ENCODE peak calls at places on chromosomes 11 and 22, in eight cellular contexts. Y is progenitor cell of endocrine pancreas, Z is nephron progenitor cell, V is NB4, U is psoas muscle, T is thyroid gland, E is GM23338, X is neural progenitor cell. Q is an unnamed sample.

GRCh38 chr22:17077255-17077654 is 7.5 kb upstream of the IL17RA start:
- DNase-seq in Y (no peak), Z (no peak), V (no peak), U (no peak), T (no peak), E (no peak), X (no peak), Q (no peak)

GRCh38 chr11:77215106-77215505 is 86.4 kb downstream of the GDPD4 start:
- DNase-seq in Y (no peak), Z (no peak), V (no peak), U (no peak), T (no peak), E (no peak), X (no peak), Q (no peak)

GRCh38 chr11:121930004-121930965 is 185.7 kb downstream of the BLID start:
- DNase-seq in Y (no peak), Z (peak; percentile 25), V (no peak), U (no peak), T (peak; percentile 22), E (peak; percentile 12), X (peak; percentile 4), Q (no peak)

GRCh38 chr11:35662061-35662648 is 420 bp upstream of the TRIM44 start:
- DNase-seq in Y (no peak), Z (no peak), V (no peak), U (no peak), T (peak; percentile 3), E (no peak), X (no peak), Q (no peak)

GRCh38 chr11:46006418-46007070 is 84.1 kb downstream of the LARGE2 start:
- DNase-seq in Y (no peak), Z (peak; percentile 15), V (peak; percentile 76), U (no peak), T (peak; percentile 16), E (peak; percentile 93), X (peak; percentile 81), Q (no peak)

GRCh38 chr11:57463596-57464342 is 3.4 kb downstream of the RTN4RL2 start:
- DNase-seq in Y (no peak), Z (peak; percentile 47), V (no peak), U (no peak), T (no peak), E (no peak), X (peak; percentile 37), Q (no peak)

GRCh38 chr11:86459682-86460460 is 85.2 kb downstream of the CCDC81 start:
- DNase-seq in Y (no peak), Z (no peak), V (no peak), U (no peak), T (peak; percentile 97), E (peak; percentile 8), X (no peak), Q (peak; percentile 55)

GRCh38 chr11:121435796-121436511 is 16.2 kb upstream of the SORL1 start:
- DNase-seq in Y (no peak), Z (no peak), V (peak; percentile 89), U (no peak), T (peak; percentile 19), E (no peak), X (peak; percentile 70), Q (no peak)

GRCh38 chr11:16603890-16604783 is 134.3 kb upstream of the C11orf58 start:
- DNase-seq in Y (no peak), Z (peak; percentile 60), V (no peak), U (peak; percentile 88), T (peak; percentile 70), E (peak; percentile 62), X (peak; percentile 64), Q (no peak)

GRCh38 chr22:25567305-25567704 is 2.8 kb downstream of the GRK3 start:
- DNase-seq in Y (no peak), Z (no peak), V (no peak), U (no peak), T (no peak), E (no peak), X (no peak), Q (no peak)
- TF ChIP-seq CTCF in Y (no peak), Z (no peak), V (no peak), U (no peak), T (no peak), E (peak; percentile 25), X (no peak), Q (no peak)

DNA sequence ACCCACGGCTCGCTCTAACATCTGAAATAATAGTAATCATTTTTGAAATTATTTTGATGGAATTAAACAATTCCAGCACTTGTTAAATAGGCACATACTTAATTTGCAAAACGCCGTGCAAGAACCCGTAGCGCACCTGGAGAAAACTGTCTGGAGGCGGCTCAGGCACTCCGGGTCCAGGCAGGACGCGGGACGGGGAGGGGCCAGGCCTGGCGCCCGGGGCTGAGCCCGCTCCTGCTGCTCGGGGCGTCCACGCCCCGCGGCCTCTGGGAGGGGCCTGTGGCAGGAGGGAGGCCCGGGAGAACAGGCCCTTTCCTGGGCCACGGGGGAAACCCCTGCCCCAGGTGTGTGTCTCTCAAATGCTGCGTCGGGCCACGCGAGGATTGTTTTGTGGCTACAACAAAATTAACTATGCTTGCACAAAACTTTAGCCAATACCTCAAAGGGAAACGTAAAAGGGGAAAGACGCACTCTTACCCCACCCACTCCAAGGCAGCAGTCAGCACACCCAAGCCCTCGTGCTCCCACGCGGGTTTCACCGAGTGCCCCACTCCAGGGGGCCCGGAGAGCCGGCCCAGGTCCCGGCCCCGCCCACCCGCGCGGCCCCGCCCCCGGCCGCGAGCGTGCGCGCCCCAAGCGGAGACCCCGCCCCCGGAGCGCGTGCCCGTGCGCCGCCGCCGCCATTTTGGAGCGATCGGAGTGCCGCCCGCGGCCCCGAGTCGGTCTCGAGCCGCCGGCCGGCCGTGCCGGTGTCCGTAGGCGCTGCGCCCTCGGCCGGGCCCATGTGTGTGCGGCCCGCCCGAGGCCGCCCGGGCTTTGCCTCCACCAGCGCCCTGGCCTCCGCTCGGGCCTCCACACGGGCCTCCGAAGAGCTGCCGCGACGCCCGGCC is at the start of gene PPP6R2:
- DNase-seq in Y (peak; percentile 78), Z (peak; percentile 92), V (peak; percentile 76), U (peak; percentile 91), T (peak; percentile 81), E (peak; percentile 83), X (peak; percentile 93), Q (peak; percentile 71)
- TF ChIP-seq CTCF in Y (no peak), Z (peak; percentile 13), V (no peak), U (no peak), T (no peak), E (no peak), X (no peak), Q (no peak)

GRCh38 chr22:22769434-22770279 is 118.0 kb upstream of the IGLL5 start:
- DNase-seq in Y (no peak), Z (no peak), V (no peak), U (no peak), T (no peak), E (no peak), X (peak; percentile 8), Q (no peak)

GRCh38 chr22:22770280-22770871 is 117.2 kb upstream of the IGLL5 start:
- DNase-seq in Y (peak; percentile 68), Z (peak; percentile 81), V (peak; percentile 43), U (no peak), T (peak; percentile 60), E (peak; percentile 80), X (peak; percentile 68), Q (peak; percentile 41)

GRCh38 chr22:22768885-22769284 is 118.7 kb upstream of the IGLL5 start:
- DNase-seq in Y (no peak), Z (no peak), V (no peak), U (no peak), T (no peak), E (no peak), X (no peak), Q (no peak)

GRCh38 chr22:22770881-22771280 is 116.7 kb upstream of the IGLL5 start:
- DNase-seq in Y (no peak), Z (no peak), V (no peak), U (no peak), T (no peak), E (no peak), X (no peak), Q (no peak)

DNA sequence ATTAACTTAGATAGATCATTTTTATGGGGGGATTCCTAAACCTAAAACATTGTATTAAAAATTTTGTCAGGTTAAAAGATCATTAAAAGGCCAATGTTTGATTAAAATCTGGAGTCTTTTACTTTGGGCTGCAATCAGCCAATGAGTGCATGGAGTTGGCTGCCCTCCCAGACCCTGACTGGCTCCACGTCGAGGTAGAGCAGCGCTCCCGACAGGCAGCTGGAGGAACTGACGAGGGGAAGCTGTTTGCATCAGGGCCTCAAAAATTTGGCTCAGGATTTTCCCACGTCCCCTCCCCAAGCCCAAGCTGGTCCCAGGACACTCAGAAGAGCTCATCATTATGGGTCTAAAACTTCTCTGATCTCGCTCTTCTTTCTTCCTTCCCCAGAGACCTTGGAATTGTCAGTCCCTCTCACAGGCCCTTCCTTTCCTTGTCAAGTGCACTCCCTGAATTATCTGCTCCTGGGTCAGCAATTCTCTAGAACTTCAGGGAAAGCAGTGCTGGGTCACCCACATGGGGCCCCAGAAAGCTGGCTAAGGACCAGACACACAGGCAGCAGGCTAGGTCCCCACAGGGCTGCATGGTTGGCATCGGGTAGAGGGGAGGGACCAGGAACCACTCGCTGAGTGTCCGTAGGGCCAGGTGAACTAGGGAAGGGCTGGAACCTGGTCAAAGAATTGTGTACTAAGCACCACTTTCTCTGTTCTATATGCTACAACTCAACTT is 119.6 kb upstream of the IGLL5 start:
- DNase-seq in Y (no peak), Z (no peak), V (no peak), U (no peak), T (no peak), E (peak; percentile 80), X (peak; percentile 37), Q (no peak)
- TF ChIP-seq CTCF in Y (peak; percentile 8), Z (no peak), V (no peak), U (no peak), T (no peak), E (peak; percentile 57), X (peak; percentile 45), Q (no peak)

GRCh38 chr11:67278939-67279588 is 10.0 kb upstream of the ANKRD13D start:
- DNase-seq in Y (no peak), Z (no peak), V (no peak), U (peak; percentile 51), T (no peak), E (no peak), X (no peak), Q (no peak)
- TF ChIP-seq CTCF in Y (no peak), Z (no peak), V (no peak), U (no peak), T (no peak), E (no peak), X (no peak), Q (no peak)

DNA sequence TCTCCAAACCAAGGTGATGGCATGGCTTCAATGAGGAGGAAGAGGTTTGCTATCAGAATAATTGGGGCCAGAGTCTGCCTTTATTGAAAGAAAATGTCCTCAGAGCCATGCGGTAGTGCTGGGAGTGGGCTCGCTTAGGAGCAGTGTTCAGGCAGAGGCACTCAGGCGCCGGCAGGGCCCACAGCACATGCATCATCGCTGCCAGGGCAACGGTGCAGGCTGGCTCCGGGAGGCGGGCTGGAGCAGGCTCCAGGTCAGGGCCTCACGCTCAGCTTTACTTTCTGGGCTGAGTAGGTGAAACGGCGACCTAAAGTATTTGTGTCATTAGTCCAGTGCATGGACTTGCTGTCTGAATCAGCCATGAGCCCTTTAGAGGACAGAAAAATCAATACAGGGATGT is 169.9 kb upstream of the CCDC90B start:
- DNase-seq in Y (peak; percentile 17), Z (peak; percentile 64), V (no peak), U (no peak), T (peak; percentile 50), E (peak; percentile 59), X (peak; percentile 61), Q (no peak)
- TF ChIP-seq CTCF in Y (no peak), Z (no peak), V (no peak), U (no peak), T (no peak), E (no peak), X (no peak), Q (no peak)

GRCh38 chr11:134639586-134640330 is 227.7 kb upstream of the B3GAT1 start:
- DNase-seq in Y (no peak), Z (no peak), V (peak; percentile 56), U (no peak), T (peak; percentile 63), E (no peak), X (no peak), Q (no peak)
- TF ChIP-seq CTCF in Y (no peak), Z (no peak), V (no peak), U (no peak), T (no peak), E (no peak), X (no peak), Q (no peak)